ENCODE peak calls at places on chromosomes 11 and 22, in five cellular contexts. One of them, this sample, is unnamed. For H3K4me1, the result is how much of the 10 kb centered on the place peaks cover.

GRCh38 chr11:324131-324530 is 3.5 kb upstream of the IFITM3 start:
- DNase-seq in body of pancreas: no peak
- DNase-seq in spleen: peak
- DNase-seq in adrenal gland: no peak
- DNase-seq in gastrocnemius medialis: no peak
- DNase-seq in this sample: no peak

GRCh38 chr22:31230155-31230870 is 18.2 kb downstream of the LIMK2 start:
- DNase-seq in body of pancreas: no peak
- DNase-seq in gastrocnemius medialis: peak
- DNase-seq in spleen: no peak
- DNase-seq in adrenal gland: no peak
- DNase-seq in this sample: no peak

GRCh38 chr11:75896843-75897419 is 81.9 kb downstream of the UVRAG start:
- DNase-seq in gastrocnemius medialis: no peak
- DNase-seq in adrenal gland: no peak
- DNase-seq in body of pancreas: no peak
- DNase-seq in spleen: no peak
- DNase-seq in this sample: no peak

GRCh38 chr11:131504199-131504949 is 134.0 kb downstream of the NTM start:
- DNase-seq in gastrocnemius medialis: no peak
- DNase-seq in spleen: no peak
- DNase-seq in body of pancreas: no peak
- DNase-seq in adrenal gland: no peak
- DNase-seq in this sample: no peak

GRCh38 chr22:36258750-36259619 is 6.1 kb downstream of the APOL1 start:
- DNase-seq in body of pancreas: no peak
- DNase-seq in adrenal gland: peak
- DNase-seq in spleen: no peak
- DNase-seq in gastrocnemius medialis: no peak
- DNase-seq in this sample: peak

GRCh38 chr22:40855960-40856512 is 403 bp downstream of the ST13 start:
- DNase-seq in body of pancreas: no peak
- DNase-seq in adrenal gland: peak
- DNase-seq in gastrocnemius medialis: peak
- DNase-seq in spleen: peak
- DNase-seq in this sample: no peak

GRCh38 chr22:40826984-40827741 is 8.0 kb upstream of the SLC25A17 start:
- DNase-seq in adrenal gland: no peak
- DNase-seq in body of pancreas: no peak
- DNase-seq in gastrocnemius medialis: no peak
- DNase-seq in spleen: no peak
- DNase-seq in this sample: no peak

GRCh38 chr11:69409812-69410645 is 71.4 kb upstream of the LINC01488 start:
- DNase-seq in gastrocnemius medialis: no peak
- DNase-seq in spleen: peak
- DNase-seq in adrenal gland: no peak
- DNase-seq in body of pancreas: no peak
- DNase-seq in this sample: no peak

GRCh38 chr11:105367129-105367528 is 227.6 kb upstream of the CARD18 start:
- DNase-seq in spleen: no peak
- DNase-seq in body of pancreas: no peak
- DNase-seq in adrenal gland: no peak
- DNase-seq in gastrocnemius medialis: no peak
- DNase-seq in this sample: no peak

GRCh38 chr11:126548576-126549272 is 193.2 kb downstream of the ST3GAL4 start:
- DNase-seq in adrenal gland: no peak
- DNase-seq in gastrocnemius medialis: no peak
- DNase-seq in body of pancreas: no peak
- DNase-seq in spleen: no peak
- DNase-seq in this sample: no peak

GRCh38 chr11:70876685-70877084 is 375.7 kb downstream of the SHANK2 start:
- DNase-seq in adrenal gland: no peak
- DNase-seq in gastrocnemius medialis: no peak
- DNase-seq in spleen: no peak
- DNase-seq in body of pancreas: peak
- DNase-seq in this sample: no peak

GRCh38 chr11:37504925-37505324 is 906.9 kb upstream of the RAG2 start:
- DNase-seq in adrenal gland: no peak
- DNase-seq in spleen: no peak
- DNase-seq in gastrocnemius medialis: no peak
- DNase-seq in body of pancreas: no peak
- DNase-seq in this sample: no peak

GRCh38 chr11:36295926-36296325 is at the start of gene PRR5L:
- DNase-seq in spleen: no peak
- DNase-seq in adrenal gland: no peak
- DNase-seq in body of pancreas: no peak
- DNase-seq in gastrocnemius medialis: no peak
- DNase-seq in this sample: no peak

GRCh38 chr11:45635907-45636306 is 29.5 kb downstream of the CHST1 start:
- DNase-seq in adrenal gland: no peak
- DNase-seq in body of pancreas: no peak
- DNase-seq in spleen: no peak
- DNase-seq in gastrocnemius medialis: no peak
- DNase-seq in this sample: no peak

GRCh38 chr11:45285931-45286632 is at the start of gene SYT13:
- DNase-seq in adrenal gland: peak
- DNase-seq in body of pancreas: peak
- DNase-seq in spleen: no peak
- DNase-seq in gastrocnemius medialis: no peak
- DNase-seq in this sample: peak

GRCh38 chr11:15826826-15827225 is 529.5 kb downstream of the SOX6 start:
- DNase-seq in gastrocnemius medialis: no peak
- DNase-seq in adrenal gland: peak
- DNase-seq in body of pancreas: peak
- DNase-seq in spleen: no peak
- DNase-seq in this sample: peak

GRCh38 chr22:29394931-29395581 is 6.7 kb upstream of the AP1B1 start:
- DNase-seq in spleen: peak
- DNase-seq in adrenal gland: peak
- DNase-seq in gastrocnemius medialis: no peak
- DNase-seq in body of pancreas: peak
- DNase-seq in this sample: peak

DNA sequence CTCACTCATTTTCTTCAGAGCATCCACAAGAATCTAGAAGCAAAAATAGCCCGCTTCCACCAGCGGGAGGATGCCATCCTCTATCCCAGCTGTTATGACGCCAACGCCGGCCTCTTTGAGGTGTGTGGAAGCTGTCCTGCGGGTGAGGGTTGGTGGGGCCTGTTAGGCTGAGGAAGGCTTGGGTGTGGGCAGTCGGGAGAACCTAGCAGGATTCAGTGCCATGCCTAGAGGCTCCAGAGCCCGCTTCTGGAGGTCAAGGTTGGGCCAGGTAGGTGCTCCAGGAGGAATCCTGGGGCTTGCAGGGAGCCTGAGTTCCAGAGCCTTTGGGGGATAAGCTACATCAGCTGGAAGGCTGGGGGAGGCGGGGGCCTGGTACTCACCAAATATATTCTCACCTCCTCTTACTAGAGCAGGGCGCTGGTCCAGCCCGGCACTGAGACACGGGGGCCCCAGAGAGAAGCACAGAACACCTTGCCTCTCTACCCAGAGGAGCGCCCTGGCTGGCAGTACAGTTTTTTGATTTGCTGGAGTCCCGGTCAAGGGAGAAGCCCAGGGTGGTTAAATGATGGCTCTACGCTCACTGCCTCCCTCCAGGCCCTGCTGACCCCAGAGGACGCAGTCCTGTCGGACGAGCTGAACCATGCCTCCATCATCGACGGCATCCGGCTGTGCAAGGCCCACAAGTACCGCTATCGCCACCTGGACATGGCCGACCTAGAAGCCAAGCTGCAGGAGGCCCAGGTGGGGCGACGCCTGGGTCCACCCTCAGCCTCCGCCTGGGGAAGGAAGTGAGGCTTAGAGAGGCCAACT is 5.3 kb downstream of the GCAT start:
- DNase-seq in gastrocnemius medialis: no peak
- DNase-seq in body of pancreas: no peak
- DNase-seq in adrenal gland: no peak
- DNase-seq in spleen: no peak
- DNase-seq in this sample: no peak
- H3K4me1 ChIP-seq in gastrocnemius medialis: under half
- H3K4me1 ChIP-seq in body of pancreas: under half
- H3K4me1 ChIP-seq in adrenal gland: under half
- H3K4me1 ChIP-seq in spleen: under half
- H3K4me1 ChIP-seq in this sample: under half

GRCh38 chr11:65506316-65506769 is 7.5 kb downstream of the MALAT1 start:
- DNase-seq in spleen: no peak
- DNase-seq in body of pancreas: no peak
- DNase-seq in gastrocnemius medialis: no peak
- DNase-seq in adrenal gland: no peak
- DNase-seq in this sample: no peak
- TF ChIP-seq POLR2A in spleen: peak
- TF ChIP-seq POLR2A in body of pancreas: no peak
- TF ChIP-seq POLR2A in gastrocnemius medialis: no peak
- TF ChIP-seq POLR2A in adrenal gland: no peak
- TF ChIP-seq POLR2A in this sample: no peak

GRCh38 chr11:17915500-17916143 is 97.2 kb downstream of the SERGEF start:
- DNase-seq in adrenal gland: no peak
- DNase-seq in gastrocnemius medialis: no peak
- DNase-seq in body of pancreas: no peak
- DNase-seq in spleen: no peak
- DNase-seq in this sample: no peak

GRCh38 chr11:17921620-17922473 is 91.0 kb downstream of the SERGEF start:
- DNase-seq in spleen: no peak
- DNase-seq in gastrocnemius medialis: peak
- DNase-seq in adrenal gland: peak
- DNase-seq in body of pancreas: no peak
- DNase-seq in this sample: no peak

GRCh38 chr11:17918049-17918605 is 94.7 kb downstream of the SERGEF start:
- DNase-seq in spleen: no peak
- DNase-seq in gastrocnemius medialis: no peak
- DNase-seq in adrenal gland: no peak
- DNase-seq in body of pancreas: no peak
- DNase-seq in this sample: no peak

GRCh38 chr11:17914957-17915356 is 97.9 kb downstream of the SERGEF start:
- DNase-seq in body of pancreas: no peak
- DNase-seq in gastrocnemius medialis: no peak
- DNase-seq in spleen: no peak
- DNase-seq in adrenal gland: no peak
- DNase-seq in this sample: no peak

DNA sequence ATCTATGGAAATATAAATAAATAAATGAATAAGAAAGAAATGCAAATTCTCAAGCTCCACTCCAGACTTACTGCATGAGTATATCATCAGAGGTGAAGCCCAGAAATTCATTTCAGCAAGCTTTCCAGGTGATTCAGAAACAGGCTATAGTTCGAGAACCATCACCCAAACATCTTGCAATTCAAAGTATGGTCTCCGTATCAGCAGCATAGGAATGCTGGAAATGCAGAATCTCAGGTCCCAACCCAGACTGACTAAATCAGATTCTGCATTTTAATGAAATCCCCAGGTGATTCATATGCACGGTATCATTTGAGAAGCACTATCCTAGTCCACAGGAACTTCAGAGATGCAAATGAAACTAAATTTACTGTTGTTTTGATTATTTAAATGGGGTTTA is 95.3 kb downstream of the SERGEF start:
- DNase-seq in spleen: no peak
- DNase-seq in gastrocnemius medialis: no peak
- DNase-seq in body of pancreas: no peak
- DNase-seq in adrenal gland: no peak
- DNase-seq in this sample: no peak
- H3K4me1 ChIP-seq in spleen: under half
- H3K4me1 ChIP-seq in gastrocnemius medialis: under half
- H3K4me1 ChIP-seq in body of pancreas: under half
- H3K4me1 ChIP-seq in adrenal gland: under half
- H3K4me1 ChIP-seq in this sample: under half

GRCh38 chr11:58578136-58578634 is 678 bp upstream of the ZFP91 start:
- DNase-seq in adrenal gland: peak
- DNase-seq in body of pancreas: peak
- DNase-seq in spleen: peak
- DNase-seq in gastrocnemius medialis: peak
- DNase-seq in this sample: peak

GRCh38 chr11:58580311-58580710 is 1.4 kb downstream of the ZFP91 start:
- DNase-seq in body of pancreas: no peak
- DNase-seq in spleen: no peak
- DNase-seq in gastrocnemius medialis: no peak
- DNase-seq in adrenal gland: no peak
- DNase-seq in this sample: no peak

GRCh38 chr11:58577441-58578135 is 1.3 kb upstream of the ZFP91 start:
- DNase-seq in adrenal gland: peak
- DNase-seq in gastrocnemius medialis: peak
- DNase-seq in body of pancreas: no peak
- DNase-seq in spleen: peak
- DNase-seq in this sample: peak

GRCh38 chr11:58578635-58579191 is at the start of gene ZFP91:
- DNase-seq in gastrocnemius medialis: peak
- DNase-seq in adrenal gland: peak
- DNase-seq in spleen: peak
- DNase-seq in body of pancreas: peak
- DNase-seq in this sample: peak

DNA sequence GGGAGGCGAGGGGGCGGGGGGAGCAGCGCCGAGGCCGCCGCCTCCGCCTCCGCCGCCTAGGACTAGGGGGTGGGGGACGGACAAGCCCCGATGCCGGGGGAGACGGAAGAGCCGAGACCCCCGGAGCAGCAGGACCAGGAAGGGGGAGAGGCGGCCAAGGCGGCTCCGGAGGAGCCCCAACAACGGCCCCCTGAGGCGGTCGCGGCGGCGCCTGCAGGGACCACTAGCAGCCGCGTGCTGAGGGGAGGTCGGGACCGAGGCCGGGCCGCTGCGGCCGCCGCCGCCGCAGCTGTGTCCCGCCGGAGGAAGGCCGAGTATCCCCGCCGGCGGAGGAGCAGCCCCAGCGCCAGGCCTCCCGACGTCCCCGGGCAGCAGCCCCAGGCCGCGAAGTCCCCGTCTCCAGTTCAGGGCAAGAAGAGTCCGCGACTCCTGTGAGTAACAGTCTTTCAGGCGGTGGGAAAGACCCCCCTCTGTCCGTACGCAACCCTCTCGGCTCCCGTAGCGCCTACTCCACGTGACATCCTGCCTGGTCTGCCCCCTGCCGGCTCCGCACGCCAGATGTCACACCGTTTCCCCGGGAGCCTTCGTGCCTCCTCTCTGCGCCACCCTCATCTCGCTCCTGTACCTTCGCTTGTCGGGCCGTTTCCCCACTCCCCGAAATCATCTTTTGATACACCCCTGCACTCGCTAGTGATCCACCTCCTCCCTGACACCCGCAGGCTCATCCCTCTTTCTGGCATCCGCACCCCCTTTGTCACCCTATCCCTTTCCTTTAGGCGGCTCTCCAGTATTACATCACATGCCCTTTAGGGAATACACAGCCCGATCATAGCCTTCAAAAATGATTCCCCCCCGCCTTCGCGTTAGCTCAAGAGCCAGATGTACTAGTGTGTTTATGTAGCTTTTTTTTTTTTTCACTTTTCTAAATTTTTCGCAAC is 598 bp downstream of the ZFP91 start:
- DNase-seq in spleen: peak
- DNase-seq in body of pancreas: peak
- DNase-seq in gastrocnemius medialis: peak
- DNase-seq in adrenal gland: peak
- DNase-seq in this sample: peak
- TF ChIP-seq POLR2A in spleen: no peak
- TF ChIP-seq POLR2A in body of pancreas: peak
- TF ChIP-seq POLR2A in gastrocnemius medialis: peak
- TF ChIP-seq POLR2A in adrenal gland: peak
- TF ChIP-seq POLR2A in this sample: peak